ENCODE peak calls at places on chromosome 2, in eight cellular contexts. One of them, this sample, is unnamed.

GRCh38 chr2:60699617-60700016 is 56.5 kb upstream of the PAPOLG start:
- DNase-seq in endothelial cell of umbilical vein: no peak
- DNase-seq in gastrocnemius medialis: no peak
- DNase-seq in astrocyte of the spinal cord: no peak
- DNase-seq in astrocyte of the cerebellum: no peak
- DNase-seq in glutamatergic neuron: no peak
- DNase-seq in fibroblast of pulmonary artery: no peak
- DNase-seq in mesothelial cell of epicardium: no peak
- DNase-seq in this sample: no peak

GRCh38 chr2:49044680-49045079 is 109.6 kb downstream of the FSHR start:
- DNase-seq in endothelial cell of umbilical vein: no peak
- DNase-seq in gastrocnemius medialis: no peak
- DNase-seq in astrocyte of the spinal cord: no peak
- DNase-seq in astrocyte of the cerebellum: no peak
- DNase-seq in glutamatergic neuron: no peak
- DNase-seq in fibroblast of pulmonary artery: peak; percentile 3
- DNase-seq in mesothelial cell of epicardium: no peak
- DNase-seq in this sample: no peak

GRCh38 chr2:46915281-46915810 is at the start of gene MCFD2:
- DNase-seq in endothelial cell of umbilical vein: no peak
- DNase-seq in gastrocnemius medialis: peak; percentile 19
- DNase-seq in astrocyte of the spinal cord: no peak
- DNase-seq in astrocyte of the cerebellum: no peak
- DNase-seq in glutamatergic neuron: no peak
- DNase-seq in fibroblast of pulmonary artery: peak; percentile 32
- DNase-seq in mesothelial cell of epicardium: no peak
- DNase-seq in this sample: no peak

GRCh38 chr2:174772492-174772801 is 8.2 kb upstream of the CHRNA1 start:
- DNase-seq in endothelial cell of umbilical vein: no peak
- DNase-seq in gastrocnemius medialis: no peak
- DNase-seq in astrocyte of the spinal cord: no peak
- DNase-seq in astrocyte of the cerebellum: no peak
- DNase-seq in glutamatergic neuron: no peak
- DNase-seq in fibroblast of pulmonary artery: no peak
- DNase-seq in mesothelial cell of epicardium: no peak
- DNase-seq in this sample: no peak

GRCh38 chr2:231190531-231191197 is 7.8 kb upstream of the ARMC9 start:
- DNase-seq in endothelial cell of umbilical vein: peak; percentile 50
- DNase-seq in gastrocnemius medialis: peak; percentile 19
- DNase-seq in astrocyte of the spinal cord: peak; percentile 76
- DNase-seq in astrocyte of the cerebellum: no peak
- DNase-seq in glutamatergic neuron: no peak
- DNase-seq in fibroblast of pulmonary artery: no peak
- DNase-seq in mesothelial cell of epicardium: no peak
- DNase-seq in this sample: no peak

GRCh38 chr2:112912403-112912802 is 1.4 kb downstream of the IL37 start:
- DNase-seq in endothelial cell of umbilical vein: no peak
- DNase-seq in gastrocnemius medialis: no peak
- DNase-seq in astrocyte of the spinal cord: no peak
- DNase-seq in astrocyte of the cerebellum: no peak
- DNase-seq in glutamatergic neuron: no peak
- DNase-seq in fibroblast of pulmonary artery: no peak
- DNase-seq in mesothelial cell of epicardium: no peak
- DNase-seq in this sample: no peak

GRCh38 chr2:201357216-201357615 is at the start of gene FLACC1:
- DNase-seq in endothelial cell of umbilical vein: peak; percentile 24
- DNase-seq in gastrocnemius medialis: no peak
- DNase-seq in astrocyte of the spinal cord: peak; percentile 83
- DNase-seq in astrocyte of the cerebellum: peak; percentile 49
- DNase-seq in glutamatergic neuron: no peak
- DNase-seq in fibroblast of pulmonary artery: peak; percentile 82
- DNase-seq in mesothelial cell of epicardium: no peak
- DNase-seq in this sample: no peak

GRCh38 chr2:230582851-230583283 is 129.8 kb upstream of the CAB39 start:
- DNase-seq in endothelial cell of umbilical vein: peak; percentile 37
- DNase-seq in gastrocnemius medialis: no peak
- DNase-seq in astrocyte of the spinal cord: peak; percentile 64
- DNase-seq in astrocyte of the cerebellum: no peak
- DNase-seq in glutamatergic neuron: no peak
- DNase-seq in fibroblast of pulmonary artery: peak; percentile 60
- DNase-seq in mesothelial cell of epicardium: no peak
- DNase-seq in this sample: no peak

GRCh38 chr2:10336283-10336682 is 33.6 kb downstream of the HPCAL1 start:
- DNase-seq in endothelial cell of umbilical vein: no peak
- DNase-seq in gastrocnemius medialis: no peak
- DNase-seq in astrocyte of the spinal cord: no peak
- DNase-seq in astrocyte of the cerebellum: no peak
- DNase-seq in glutamatergic neuron: no peak
- DNase-seq in fibroblast of pulmonary artery: no peak
- DNase-seq in mesothelial cell of epicardium: no peak
- DNase-seq in this sample: no peak

GRCh38 chr2:54063967-54064535 is 51.4 kb upstream of the ACYP2 start:
- DNase-seq in endothelial cell of umbilical vein: no peak
- DNase-seq in gastrocnemius medialis: no peak
- DNase-seq in astrocyte of the spinal cord: no peak
- DNase-seq in astrocyte of the cerebellum: no peak
- DNase-seq in glutamatergic neuron: no peak
- DNase-seq in fibroblast of pulmonary artery: no peak
- DNase-seq in mesothelial cell of epicardium: no peak
- DNase-seq in this sample: no peak

GRCh38 chr2:61758991-61759390 is 94.9 kb downstream of the FAM161A start:
- DNase-seq in endothelial cell of umbilical vein: no peak
- DNase-seq in gastrocnemius medialis: no peak
- DNase-seq in astrocyte of the spinal cord: peak; percentile 67
- DNase-seq in astrocyte of the cerebellum: peak; percentile 15
- DNase-seq in glutamatergic neuron: no peak
- DNase-seq in fibroblast of pulmonary artery: peak; percentile 87
- DNase-seq in mesothelial cell of epicardium: no peak
- DNase-seq in this sample: no peak

GRCh38 chr2:14354231-14354630 is 278.3 kb upstream of the LRATD1 start:
- DNase-seq in endothelial cell of umbilical vein: no peak
- DNase-seq in gastrocnemius medialis: no peak
- DNase-seq in astrocyte of the spinal cord: no peak
- DNase-seq in astrocyte of the cerebellum: no peak
- DNase-seq in glutamatergic neuron: no peak
- DNase-seq in fibroblast of pulmonary artery: no peak
- DNase-seq in mesothelial cell of epicardium: no peak
- DNase-seq in this sample: no peak

GRCh38 chr2:138615257-138615656 is 113.7 kb downstream of the SPOPL start:
- DNase-seq in endothelial cell of umbilical vein: no peak
- DNase-seq in gastrocnemius medialis: no peak
- DNase-seq in astrocyte of the spinal cord: peak; percentile 46
- DNase-seq in astrocyte of the cerebellum: peak; percentile 29
- DNase-seq in glutamatergic neuron: no peak
- DNase-seq in fibroblast of pulmonary artery: peak; percentile 9
- DNase-seq in mesothelial cell of epicardium: no peak
- DNase-seq in this sample: no peak

GRCh38 chr2:216692636-216693413 is 2.5 kb downstream of the IGFBP5 start:
- DNase-seq in endothelial cell of umbilical vein: peak; percentile 46
- DNase-seq in gastrocnemius medialis: peak; percentile 77
- DNase-seq in astrocyte of the spinal cord: peak; percentile 71
- DNase-seq in astrocyte of the cerebellum: no peak
- DNase-seq in glutamatergic neuron: peak; percentile 85
- DNase-seq in fibroblast of pulmonary artery: peak; percentile 29
- DNase-seq in mesothelial cell of epicardium: peak; percentile 69
- DNase-seq in this sample: peak; percentile 70

GRCh38 chr2:148989882-148990493 is 48.5 kb upstream of the LYPD6B start:
- DNase-seq in endothelial cell of umbilical vein: peak; percentile 75
- DNase-seq in gastrocnemius medialis: peak; percentile 30
- DNase-seq in astrocyte of the spinal cord: peak; percentile 82
- DNase-seq in astrocyte of the cerebellum: peak; percentile 80
- DNase-seq in glutamatergic neuron: no peak
- DNase-seq in fibroblast of pulmonary artery: peak; percentile 91
- DNase-seq in mesothelial cell of epicardium: no peak
- DNase-seq in this sample: peak; percentile 28

GRCh38 chr2:160871096-160871495 is 289.1 kb upstream of the TANK start:
- DNase-seq in endothelial cell of umbilical vein: no peak
- DNase-seq in gastrocnemius medialis: no peak
- DNase-seq in astrocyte of the spinal cord: peak; percentile 40
- DNase-seq in astrocyte of the cerebellum: peak; percentile 15
- DNase-seq in glutamatergic neuron: no peak
- DNase-seq in fibroblast of pulmonary artery: peak; percentile 52
- DNase-seq in mesothelial cell of epicardium: no peak
- DNase-seq in this sample: no peak

GRCh38 chr2:226797989-226798421 is 1.6 kb downstream of the IRS1 start:
- DNase-seq in endothelial cell of umbilical vein: no peak
- DNase-seq in gastrocnemius medialis: no peak
- DNase-seq in astrocyte of the spinal cord: no peak
- DNase-seq in astrocyte of the cerebellum: no peak
- DNase-seq in glutamatergic neuron: peak; percentile 49
- DNase-seq in fibroblast of pulmonary artery: no peak
- DNase-seq in mesothelial cell of epicardium: no peak
- DNase-seq in this sample: no peak

GRCh38 chr2:226798422-226799210 is 1.0 kb downstream of the IRS1 start:
- DNase-seq in endothelial cell of umbilical vein: no peak
- DNase-seq in gastrocnemius medialis: peak; percentile 50
- DNase-seq in astrocyte of the spinal cord: peak; percentile 79
- DNase-seq in astrocyte of the cerebellum: no peak
- DNase-seq in glutamatergic neuron: peak; percentile 65
- DNase-seq in fibroblast of pulmonary artery: peak; percentile 57
- DNase-seq in mesothelial cell of epicardium: peak; percentile 30
- DNase-seq in this sample: no peak

GRCh38 chr2:226799976-226800940 is 638 bp upstream of the IRS1 start:
- DNase-seq in endothelial cell of umbilical vein: no peak
- DNase-seq in gastrocnemius medialis: no peak
- DNase-seq in astrocyte of the spinal cord: peak; percentile 26
- DNase-seq in astrocyte of the cerebellum: no peak
- DNase-seq in glutamatergic neuron: peak; percentile 18
- DNase-seq in fibroblast of pulmonary artery: peak; percentile 29
- DNase-seq in mesothelial cell of epicardium: no peak
- DNase-seq in this sample: no peak

GRCh38 chr2:226800941-226801784 is 1.5 kb upstream of the IRS1 start:
- DNase-seq in endothelial cell of umbilical vein: peak; percentile 62
- DNase-seq in gastrocnemius medialis: peak; percentile 48
- DNase-seq in astrocyte of the spinal cord: peak; percentile 87
- DNase-seq in astrocyte of the cerebellum: no peak
- DNase-seq in glutamatergic neuron: peak; percentile 95
- DNase-seq in fibroblast of pulmonary artery: peak; percentile 64
- DNase-seq in mesothelial cell of epicardium: peak; percentile 77
- DNase-seq in this sample: peak; percentile 86

DNA sequence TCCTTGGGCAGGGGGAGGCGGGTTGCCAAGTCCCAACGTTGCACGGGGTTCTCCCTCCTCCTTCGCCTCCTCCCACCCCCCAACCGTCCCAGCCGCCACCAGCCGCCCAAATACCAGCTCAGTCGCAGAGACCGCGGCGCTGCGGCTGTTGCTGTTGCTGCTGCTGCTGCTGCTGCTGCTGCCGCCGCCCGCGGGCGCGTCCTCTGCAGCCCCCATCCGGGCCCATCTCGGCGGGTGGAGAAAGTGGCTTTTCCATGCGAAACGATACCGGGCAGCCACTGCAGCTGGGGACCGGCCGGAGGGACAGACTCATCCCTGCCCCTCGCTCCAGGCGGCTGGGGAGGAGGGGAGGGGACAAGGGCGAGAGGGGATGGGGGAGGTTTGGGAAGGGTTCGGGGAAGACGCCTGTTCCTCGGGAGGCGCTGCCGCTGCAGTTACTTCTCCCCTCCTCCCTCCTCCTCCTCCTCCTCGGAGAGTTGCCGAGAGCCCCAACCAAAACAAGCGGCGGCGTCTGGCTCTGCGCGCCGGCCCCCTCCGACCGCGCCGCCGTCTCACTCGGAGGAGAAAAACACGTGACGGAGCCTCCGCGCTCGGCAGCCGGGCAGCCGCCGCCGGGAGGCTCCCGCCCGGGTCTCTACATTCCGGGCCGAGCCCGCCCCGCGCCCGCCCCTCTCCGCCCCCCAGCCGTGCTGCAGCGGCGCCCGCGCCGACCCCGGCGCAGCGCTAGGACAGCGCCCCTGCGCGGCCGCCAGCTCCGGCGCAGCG is at the start of gene IRS1:
- DNase-seq in endothelial cell of umbilical vein: peak; percentile 12
- DNase-seq in gastrocnemius medialis: peak; percentile 49
- DNase-seq in astrocyte of the spinal cord: peak; percentile 90
- DNase-seq in astrocyte of the cerebellum: peak; percentile 70
- DNase-seq in glutamatergic neuron: peak; percentile 83
- DNase-seq in fibroblast of pulmonary artery: peak; percentile 86
- DNase-seq in mesothelial cell of epicardium: peak; percentile 70
- DNase-seq in this sample: peak; percentile 62
- TF ChIP-seq CTCF in endothelial cell of umbilical vein: no peak
- TF ChIP-seq CTCF in gastrocnemius medialis: no peak
- TF ChIP-seq CTCF in astrocyte of the spinal cord: peak; percentile 16
- TF ChIP-seq CTCF in astrocyte of the cerebellum: no peak
- TF ChIP-seq CTCF in glutamatergic neuron: no peak
- TF ChIP-seq CTCF in fibroblast of pulmonary artery: no peak
- TF ChIP-seq CTCF in mesothelial cell of epicardium: no peak
- TF ChIP-seq CTCF in this sample: peak; percentile 62

DNA sequence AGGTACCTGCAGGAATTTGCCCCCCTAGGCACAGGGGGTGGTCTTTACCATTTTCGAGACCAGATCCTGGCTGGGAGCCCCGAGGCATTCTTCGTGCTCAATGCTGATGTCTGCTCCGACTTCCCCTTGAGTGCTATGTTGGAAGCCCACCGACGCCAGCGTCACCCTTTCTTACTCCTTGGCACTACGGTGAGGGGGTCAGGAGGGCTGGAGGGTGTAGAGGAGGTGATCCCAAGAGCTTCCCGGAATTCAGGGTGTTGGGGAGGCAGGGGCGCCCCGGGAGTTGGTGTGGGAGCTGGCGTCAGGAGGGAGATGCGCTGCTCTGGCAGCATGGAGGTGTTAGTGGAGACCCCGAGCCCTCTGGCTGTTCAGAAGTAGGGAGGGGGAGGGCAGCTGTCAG is 3.2 kb downstream of the GMPPA start:
- DNase-seq in endothelial cell of umbilical vein: no peak
- DNase-seq in gastrocnemius medialis: no peak
- DNase-seq in astrocyte of the spinal cord: no peak
- DNase-seq in astrocyte of the cerebellum: no peak
- DNase-seq in glutamatergic neuron: no peak
- DNase-seq in fibroblast of pulmonary artery: no peak
- DNase-seq in mesothelial cell of epicardium: no peak
- DNase-seq in this sample: no peak
- TF ChIP-seq CTCF in endothelial cell of umbilical vein: no peak
- TF ChIP-seq CTCF in gastrocnemius medialis: no peak
- TF ChIP-seq CTCF in astrocyte of the spinal cord: no peak
- TF ChIP-seq CTCF in astrocyte of the cerebellum: no peak
- TF ChIP-seq CTCF in glutamatergic neuron: no peak
- TF ChIP-seq CTCF in fibroblast of pulmonary artery: no peak
- TF ChIP-seq CTCF in mesothelial cell of epicardium: no peak
- TF ChIP-seq CTCF in this sample: no peak

DNA sequence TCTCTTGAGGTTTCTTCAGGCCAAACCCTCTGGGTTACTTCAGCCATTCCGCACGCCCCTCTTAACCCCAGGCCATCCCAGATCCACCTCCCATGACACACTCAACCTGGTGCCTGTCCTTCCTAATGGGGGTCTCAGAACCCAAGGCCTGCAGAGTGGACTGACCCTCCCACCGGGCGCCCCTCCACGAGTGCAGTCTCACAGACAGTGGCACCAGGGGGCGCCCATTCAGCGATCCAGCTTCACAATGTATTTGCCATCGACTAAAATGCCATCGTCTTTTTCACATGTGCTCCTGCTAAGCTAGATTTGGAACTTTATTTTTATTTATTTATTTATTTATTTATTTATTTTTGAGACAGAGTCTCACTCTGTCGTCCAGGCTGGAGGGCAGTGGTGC is 38.5 kb downstream of the INPP5D start:
- DNase-seq in endothelial cell of umbilical vein: no peak
- DNase-seq in gastrocnemius medialis: no peak
- DNase-seq in astrocyte of the spinal cord: peak; percentile 7
- DNase-seq in astrocyte of the cerebellum: no peak
- DNase-seq in glutamatergic neuron: peak; percentile 62
- DNase-seq in fibroblast of pulmonary artery: peak; percentile 15
- DNase-seq in mesothelial cell of epicardium: no peak
- DNase-seq in this sample: no peak
- TF ChIP-seq CTCF in endothelial cell of umbilical vein: peak; percentile 8
- TF ChIP-seq CTCF in gastrocnemius medialis: no peak
- TF ChIP-seq CTCF in astrocyte of the spinal cord: peak; percentile 46
- TF ChIP-seq CTCF in astrocyte of the cerebellum: peak; percentile 40
- TF ChIP-seq CTCF in glutamatergic neuron: no peak
- TF ChIP-seq CTCF in fibroblast of pulmonary artery: peak; percentile 24
- TF ChIP-seq CTCF in mesothelial cell of epicardium: no peak
- TF ChIP-seq CTCF in this sample: peak; percentile 41

GRCh38 chr2:73939419-73939818 is 12.7 kb downstream of the DGUOK start:
- DNase-seq in endothelial cell of umbilical vein: no peak
- DNase-seq in gastrocnemius medialis: no peak
- DNase-seq in astrocyte of the spinal cord: no peak
- DNase-seq in astrocyte of the cerebellum: peak; percentile 27
- DNase-seq in glutamatergic neuron: no peak
- DNase-seq in fibroblast of pulmonary artery: peak; percentile 39
- DNase-seq in mesothelial cell of epicardium: no peak
- DNase-seq in this sample: no peak
- TF ChIP-seq CTCF in endothelial cell of umbilical vein: no peak
- TF ChIP-seq CTCF in gastrocnemius medialis: no peak
- TF ChIP-seq CTCF in astrocyte of the spinal cord: peak; percentile 16
- TF ChIP-seq CTCF in astrocyte of the cerebellum: no peak
- TF ChIP-seq CTCF in glutamatergic neuron: no peak
- TF ChIP-seq CTCF in fibroblast of pulmonary artery: peak; percentile 11
- TF ChIP-seq CTCF in mesothelial cell of epicardium: no peak
- TF ChIP-seq CTCF in this sample: no peak

This sample was measured in progenitor cell of endocrine pancreas.